ENCODE peak calls at places on chromosomes 4 and X, in four cellular contexts. U is cardiac muscle cell, E is Peyer's patch, C is HCT116. Y is an unnamed sample. For H3K36me3, the result is how much of the 10 kb centered on the place peaks cover.

GRCh38 chrX:133171962-133172708 is 46.0 kb downstream of the TFDP3 start:
- DNase-seq in U (peak), E (no peak), C (peak), Y (no peak)

GRCh38 chr4:7769936-7770674 is 169.6 kb downstream of the AFAP1 start:
- DNase-seq in C (no peak), U (peak), E (peak), Y (peak)

GRCh38 chrX:139720979-139721378 is 13.0 kb upstream of the MCF2 start:
- DNase-seq in E (no peak), U (no peak), C (no peak), Y (no peak)

GRCh38 chr4:89123418-89123817 is 12.1 kb downstream of the TIGD2 start:
- DNase-seq in C (no peak), E (no peak), U (no peak), Y (no peak)

GRCh38 chr4:113146876-113147358 is 97.5 kb downstream of the ANK2 start:
- DNase-seq in E (no peak), C (no peak), U (peak), Y (no peak)

GRCh38 chr4:63105839-63106238 is 1303.4 kb downstream of the TECRL start:
- DNase-seq in E (no peak), U (no peak), C (no peak), Y (no peak)

GRCh38 chrX:49761481-49761880 is 65.7 kb upstream of the PAGE1 start:
- DNase-seq in C (no peak), U (peak), E (no peak), Y (no peak)

GRCh38 chr4:101187837-101188236 is 159.5 kb downstream of the PPP3CA start:
- DNase-seq in E (no peak), U (no peak), C (no peak), Y (no peak)

GRCh38 chr4:26576171-26576829 is 7.6 kb upstream of the TBC1D19 start:
- DNase-seq in C (no peak), E (no peak), U (peak), Y (no peak)

GRCh38 chr4:32778938-32779337 is 2058.8 kb downstream of the PCDH7 start:
- DNase-seq in C (no peak), E (no peak), U (no peak), Y (no peak)

GRCh38 chr4:138235419-138235952 is 6.7 kb downstream of the SLC7A11 start:
- DNase-seq in C (peak), E (no peak), U (peak), Y (no peak)

GRCh38 chr4:127182687-127183086 is 450.1 kb upstream of the INTU start:
- DNase-seq in E (no peak), U (no peak), C (no peak), Y (no peak)

GRCh38 chr4:177380730-177381287 is 61.4 kb downstream of the AGA start:
- DNase-seq in C (no peak), U (no peak), E (no peak), Y (peak)

GRCh38 chr4:140308366-140309123 is 64.9 kb upstream of the SCOC start:
- DNase-seq in C (no peak), E (no peak), U (peak), Y (no peak)

GRCh38 chr4:157312702-157313101 is 92.2 kb downstream of the GRIA2 start:
- DNase-seq in E (no peak), U (no peak), C (no peak), Y (no peak)

GRCh38 chrX:44974462-44974861 is 101.5 kb downstream of the KDM6A start:
- DNase-seq in U (peak), E (no peak), C (peak), Y (no peak)

GRCh38 chrX:19855700-19856381 is 31.6 kb downstream of the SH3KBP1 start:
- DNase-seq in U (peak), C (no peak), E (no peak), Y (no peak)

GRCh38 chrX:108216862-108217571 is 125.4 kb downstream of the ATG4A start:
- DNase-seq in U (peak), C (no peak), E (no peak), Y (no peak)
- H3K27ac ChIP-seq in U (no peak), C (no peak), E (no peak), Y (no peak)

GRCh38 chr4:1833307-1834046 is 22.5 kb downstream of the LETM1 start:
- DNase-seq in C (no peak), U (no peak), E (no peak), Y (no peak)
- H3K36me3 ChIP-seq in C (under half), U (under half), E (half or more), Y (under half)

DNA sequence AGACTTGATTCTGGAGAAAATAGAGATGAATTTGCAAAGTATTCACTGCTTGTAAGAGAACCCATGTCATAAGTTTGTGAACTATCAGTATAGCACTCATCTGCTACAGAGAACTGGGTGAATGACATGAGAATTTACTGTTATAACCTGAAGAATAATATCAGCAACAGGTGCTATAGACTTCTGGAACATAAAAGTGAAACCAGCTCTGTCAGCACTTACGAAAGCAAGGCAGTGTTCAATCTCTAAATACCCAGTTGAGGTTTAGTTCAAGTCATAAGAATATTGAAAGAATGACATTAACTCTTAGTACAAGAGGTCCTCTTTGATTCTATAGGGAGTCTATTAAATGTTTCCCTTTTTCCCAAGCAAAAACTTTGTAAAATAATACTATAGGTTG is 232.9 kb upstream of the ANKRD50 start:
- DNase-seq in E (no peak), C (no peak), U (no peak), Y (no peak)
- H3K27ac ChIP-seq in E (no peak), C (no peak), U (no peak), Y (no peak)

GRCh38 chr4:48005781-48006180 is 10.7 kb downstream of the CNGA1 start:
- DNase-seq in U (no peak), C (no peak), E (no peak), Y (no peak)
- H3K36me3 ChIP-seq in U (under half), C (under half), E (under half), Y (under half)

GRCh38 chr4:182231503-182231902 is 11.7 kb upstream of the TENM3 start:
- DNase-seq in U (no peak), E (no peak), C (no peak), Y (no peak)

GRCh38 chr4:182235016-182235415 is 8.2 kb upstream of the TENM3 start:
- DNase-seq in U (no peak), E (no peak), C (no peak), Y (no peak)

GRCh38 chr4:182238355-182238931 is 4.8 kb upstream of the TENM3 start:
- DNase-seq in E (no peak), C (no peak), U (no peak), Y (no peak)

GRCh38 chr4:182240161-182241130 is 2.8 kb upstream of the TENM3 start:
- DNase-seq in E (no peak), C (no peak), U (peak), Y (no peak)

GRCh38 chr4:182236186-182236585 is 7.0 kb upstream of the TENM3 start:
- DNase-seq in U (no peak), C (no peak), E (no peak), Y (no peak)
- H3K27ac ChIP-seq in U (no peak), C (no peak), E (no peak), Y (no peak)

DNA sequence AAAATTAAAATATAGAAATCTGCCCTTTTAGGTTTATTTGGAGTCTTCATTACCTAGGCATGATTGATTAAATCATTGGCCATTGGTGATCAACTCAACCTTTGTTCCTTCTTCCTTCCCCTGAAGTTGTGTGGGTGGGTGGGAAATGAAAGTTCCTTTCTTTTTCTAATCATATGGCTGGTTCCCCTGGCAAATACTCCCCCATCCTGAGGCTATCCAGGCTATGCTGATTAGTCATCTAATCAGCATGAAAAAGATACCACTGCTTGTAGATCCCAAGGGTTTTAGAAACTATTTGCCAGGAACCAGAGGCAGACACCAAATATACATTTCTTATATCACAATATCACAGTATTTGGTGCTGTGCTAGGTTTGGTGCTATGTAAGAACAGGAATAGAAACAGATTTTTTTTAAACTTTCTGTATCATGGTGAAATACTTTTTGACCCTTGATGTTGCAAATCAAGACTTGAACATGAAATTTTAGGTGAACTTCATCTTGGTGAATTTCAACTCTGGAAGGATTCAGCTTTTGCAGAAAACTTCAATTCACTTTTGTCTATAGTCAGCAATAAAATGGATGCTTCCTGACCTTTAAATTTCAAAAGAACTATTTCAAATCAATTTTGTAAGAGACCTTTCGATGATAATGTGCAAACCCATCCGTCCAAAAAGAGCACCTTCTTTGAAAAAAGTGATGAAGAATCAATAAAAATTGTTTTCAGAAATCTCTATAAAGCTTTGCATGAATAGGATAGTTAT is 71.1 kb downstream of the CCSER1 start:
- DNase-seq in C (no peak), E (no peak), U (no peak), Y (peak)
- H3K36me3 ChIP-seq in C (under half), E (under half), U (under half), Y (under half)

GRCh38 chrX:1249101-1249887 is 19.3 kb upstream of the CSF2RA start:
- DNase-seq in U (peak), C (no peak), E (no peak), Y (no peak)
- H3K27ac ChIP-seq in U (peak), C (peak), E (peak), Y (peak)